ENCODE peak calls at places on chromosomes 1 and 21, in five cellular contexts. L, H, I, M and E are unnamed samples.

GRCh38 chr1:20404466-20404865 is 81.5 kb downstream of the CAMK2N1 start:
- DNase-seq in M (no peak), H (peak; percentile 79), I (no peak), L (no peak), E (no peak)

GRCh38 chr1:201696217-201696761 is 132.7 kb upstream of the IPO9 start:
- DNase-seq in H (peak; percentile 65), L (no peak), M (no peak), I (peak; percentile 94), E (peak; percentile 87)

GRCh38 chr1:45685308-45686080 is 839 bp downstream of the GPBP1L1 start:
- DNase-seq in H (no peak), M (no peak), I (peak; percentile 46), L (no peak), E (peak; percentile 48)

GRCh38 chr1:39205102-39205780 is 746 bp downstream of the MACF1 start:
- DNase-seq in L (peak; percentile 80), M (peak; percentile 43), I (peak; percentile 91), H (no peak), E (peak; percentile 74)

GRCh38 chr1:172118618-172119017 is 277.3 kb downstream of the DNM3 start:
- DNase-seq in I (no peak), L (no peak), M (no peak), H (no peak), E (no peak)

GRCh38 chr1:40532844-40533424 is 1.5 kb downstream of the ZNF684 start:
- DNase-seq in M (no peak), H (no peak), I (peak; percentile 67), L (peak; percentile 59), E (peak; percentile 73)

GRCh38 chr1:196910208-196910607 is 22.4 kb downstream of the CFHR4 start:
- DNase-seq in H (no peak), I (peak; percentile 32), M (no peak), L (no peak), E (no peak)

GRCh38 chr1:228190778-228191177 is 17.1 kb upstream of the OBSCN start:
- DNase-seq in H (no peak), L (no peak), M (no peak), I (no peak), E (no peak)

GRCh38 chr1:42767510-42767924 is 468 bp downstream of the C1orf50 start:
- DNase-seq in I (no peak), M (no peak), H (no peak), L (no peak), E (no peak)

GRCh38 chr1:29906927-29907326 is 670.6 kb downstream of the PTPRU start:
- DNase-seq in L (no peak), M (no peak), H (no peak), I (no peak), E (no peak)

GRCh38 chr1:172399369-172400072 is 21.0 kb upstream of the C1orf105 start:
- DNase-seq in M (no peak), H (peak; percentile 52), L (no peak), I (peak; percentile 94), E (peak; percentile 97)

GRCh38 chr1:228275435-228276342 is 67.8 kb downstream of the OBSCN start:
- DNase-seq in H (peak; percentile 89), M (peak; percentile 84), I (peak; percentile 84), L (no peak), E (peak; percentile 94)

GRCh38 chr1:22786719-22787489 is 76.3 kb downstream of the EPHB2 start:
- DNase-seq in H (no peak), I (no peak), M (no peak), L (no peak), E (no peak)

GRCh38 chr1:78043436-78043835 is 2.3 kb upstream of the GIPC2 start:
- DNase-seq in H (no peak), L (no peak), I (no peak), M (no peak), E (no peak)

GRCh38 chr1:51690285-51690961 is 73.5 kb downstream of the OSBPL9 start:
- DNase-seq in I (peak; percentile 81), H (no peak), M (no peak), L (no peak), E (peak; percentile 62)

GRCh38 chr21:45949928-45950739 is 31.4 kb upstream of the COL6A1 start:
- DNase-seq in L (no peak), H (no peak), I (no peak), M (no peak), E (no peak)

GRCh38 chr21:42365770-42366169 is 565 bp downstream of the TFF1 start:
- DNase-seq in I (no peak), L (no peak), M (no peak), H (no peak), E (no peak)

GRCh38 chr1:2988256-2988655 is 33.0 kb upstream of the ACTRT2 start:
- DNase-seq in H (no peak), L (no peak), M (no peak), I (no peak), E (no peak)